ENCODE peak calls at places on chromosomes 6 and 20, in ten cellular contexts. Y, F, P, U, E, V, J, T, N and K are unnamed samples.

GRCh38 chr20:35947489-35947888 is 6.8 kb downstream of the SCAND1 start:
- DNase-seq in E (no peak), U (no peak), J (peak), V (no peak), F (peak), Y (no peak), P (peak), T (no peak), N (peak), K (no peak)

GRCh38 chr6:33984466-33985332 is 161.2 kb downstream of the GRM4 start:
- DNase-seq in E (peak), N (peak), V (no peak), F (no peak), P (no peak), J (peak), T (no peak), Y (peak), U (no peak), K (no peak)

GRCh38 chr20:3390759-3391500 is 16.5 kb downstream of the DNAAF9 start:
- DNase-seq in P (no peak), V (no peak), N (no peak), T (no peak), Y (no peak), U (no peak), J (no peak), E (no peak), F (no peak), K (no peak)

GRCh38 chr6:144405173-144405572 is 120.0 kb downstream of the UTRN start:
- DNase-seq in P (no peak), N (no peak), F (no peak), U (no peak), Y (no peak), V (no peak), E (no peak), T (no peak), J (no peak), K (no peak)

GRCh38 chr6:10146723-10147451 is 268.0 kb downstream of the TFAP2A start:
- DNase-seq in Y (no peak), J (peak), N (no peak), T (no peak), E (no peak), F (peak), V (no peak), U (no peak), P (peak), K (no peak)

GRCh38 chr20:57294558-57294957 is 28.1 kb upstream of the BMP7 start:
- DNase-seq in U (no peak), Y (no peak), T (no peak), E (no peak), F (no peak), J (no peak), V (no peak), P (peak), N (no peak), K (no peak)

GRCh38 chr20:40175296-40175695 is 513.7 kb downstream of the MAFB start:
- DNase-seq in N (no peak), J (no peak), U (no peak), V (no peak), P (no peak), F (no peak), T (no peak), Y (no peak), E (no peak), K (no peak)

GRCh38 chr20:25314497-25315417 is 66.9 kb downstream of the PYGB start:
- DNase-seq in U (peak), Y (peak), F (peak), N (no peak), T (no peak), J (no peak), P (no peak), V (peak), E (peak), K (peak)

GRCh38 chr6:146913842-146914562 is 290.2 kb upstream of the STXBP5 start:
- DNase-seq in T (peak), E (peak), F (peak), P (peak), N (peak), J (peak), U (peak), Y (peak), V (peak), K (peak)

GRCh38 chr6:161356167-161356844 is 82.4 kb upstream of the AGPAT4 start:
- DNase-seq in N (peak), U (no peak), F (no peak), V (no peak), J (no peak), P (no peak), E (no peak), T (no peak), Y (no peak), K (peak)

GRCh38 chr6:65760285-65760684 is 53.3 kb upstream of the EYS start:
- DNase-seq in U (no peak), E (no peak), J (no peak), V (no peak), P (peak), Y (no peak), F (peak), N (no peak), T (no peak), K (no peak)

GRCh38 chr6:100378576-100378975 is 86.1 kb downstream of the SIM1 start:
- DNase-seq in T (no peak), V (no peak), F (no peak), J (no peak), E (no peak), Y (no peak), U (no peak), P (no peak), N (no peak), K (no peak)

GRCh38 chr6:16168858-16169257 is 40.0 kb downstream of the MYLIP start:
- DNase-seq in U (no peak), P (peak), N (no peak), Y (no peak), J (no peak), F (peak), E (no peak), T (no peak), V (no peak), K (no peak)

GRCh38 chr6:111957623-111958315 is 84.5 kb upstream of the FYN start:
- DNase-seq in P (no peak), U (no peak), T (no peak), E (no peak), Y (no peak), N (peak), V (no peak), F (no peak), J (no peak), K (no peak)

GRCh38 chr20:41275181-41275793 is 42.2 kb downstream of the ZHX3 start:
- DNase-seq in E (peak), N (no peak), Y (no peak), T (no peak), F (no peak), V (no peak), J (no peak), U (no peak), P (no peak), K (no peak)

GRCh38 chr6:113901482-113901881 is 44.3 kb downstream of the MARCKS start:
- DNase-seq in E (no peak), J (no peak), U (peak), P (no peak), N (no peak), Y (no peak), T (no peak), V (no peak), F (no peak), K (no peak)

GRCh38 chr6:111841822-111842221 is 31.4 kb downstream of the FYN start:
- DNase-seq in T (no peak), V (no peak), F (no peak), J (no peak), U (peak), E (peak), N (no peak), P (no peak), Y (no peak), K (no peak)

GRCh38 chr20:53666144-53666543 is 72.5 kb upstream of the ZNF217 start:
- DNase-seq in F (no peak), T (no peak), Y (no peak), N (no peak), P (no peak), U (peak), V (no peak), J (no peak), E (no peak), K (no peak)

GRCh38 chr20:62938105-62938888 is at the start of gene GID8:
- DNase-seq in T (peak), U (peak), F (peak), P (peak), J (no peak), N (no peak), V (peak), Y (peak), E (peak), K (peak)

GRCh38 chr6:145814035-145814500 is 527 bp downstream of the FBXO30 start:
- DNase-seq in Y (no peak), P (peak), U (peak), J (peak), E (no peak), T (no peak), N (no peak), V (peak), F (peak), K (no peak)

GRCh38 chr6:2429460-2429859 is 184.1 kb upstream of the GMDS start:
- DNase-seq in T (no peak), N (no peak), P (no peak), F (peak), V (no peak), U (no peak), E (no peak), Y (no peak), J (no peak), K (no peak)

GRCh38 chr6:159594106-159594749 is 98.8 kb downstream of the SOD2 start:
- DNase-seq in Y (no peak), N (no peak), T (no peak), V (no peak), P (no peak), F (no peak), U (no peak), E (no peak), J (no peak), K (no peak)

DNA sequence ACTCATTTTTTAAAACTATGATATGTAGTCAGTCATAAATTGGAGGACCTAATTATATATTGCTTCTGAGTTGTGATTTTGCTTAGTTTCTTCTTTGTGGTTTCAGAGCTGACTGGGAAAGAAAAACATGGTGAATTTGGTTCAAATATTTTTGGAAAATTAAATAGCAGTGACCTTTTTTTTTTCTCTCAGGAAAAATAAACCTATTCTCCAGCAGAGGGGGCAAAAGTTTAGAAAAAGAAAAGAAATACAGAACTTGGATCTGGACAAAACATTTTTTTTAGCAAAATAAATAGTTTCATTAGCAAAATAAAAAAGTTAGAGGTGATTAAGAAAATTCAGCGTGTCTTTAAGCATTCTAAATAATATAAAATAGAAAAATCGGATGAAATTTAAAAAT is 10.2 kb downstream of the COL10A1 start:
- DNase-seq in J (no peak), P (no peak), U (no peak), Y (no peak), F (no peak), T (no peak), V (no peak), N (no peak), E (no peak), K (no peak)
- TF ChIP-seq EP300 in J (no peak), P (no peak), U (no peak), Y (no peak), F (no peak), T (no peak), V (no peak), N (no peak), E (no peak), K (no peak)

DNA sequence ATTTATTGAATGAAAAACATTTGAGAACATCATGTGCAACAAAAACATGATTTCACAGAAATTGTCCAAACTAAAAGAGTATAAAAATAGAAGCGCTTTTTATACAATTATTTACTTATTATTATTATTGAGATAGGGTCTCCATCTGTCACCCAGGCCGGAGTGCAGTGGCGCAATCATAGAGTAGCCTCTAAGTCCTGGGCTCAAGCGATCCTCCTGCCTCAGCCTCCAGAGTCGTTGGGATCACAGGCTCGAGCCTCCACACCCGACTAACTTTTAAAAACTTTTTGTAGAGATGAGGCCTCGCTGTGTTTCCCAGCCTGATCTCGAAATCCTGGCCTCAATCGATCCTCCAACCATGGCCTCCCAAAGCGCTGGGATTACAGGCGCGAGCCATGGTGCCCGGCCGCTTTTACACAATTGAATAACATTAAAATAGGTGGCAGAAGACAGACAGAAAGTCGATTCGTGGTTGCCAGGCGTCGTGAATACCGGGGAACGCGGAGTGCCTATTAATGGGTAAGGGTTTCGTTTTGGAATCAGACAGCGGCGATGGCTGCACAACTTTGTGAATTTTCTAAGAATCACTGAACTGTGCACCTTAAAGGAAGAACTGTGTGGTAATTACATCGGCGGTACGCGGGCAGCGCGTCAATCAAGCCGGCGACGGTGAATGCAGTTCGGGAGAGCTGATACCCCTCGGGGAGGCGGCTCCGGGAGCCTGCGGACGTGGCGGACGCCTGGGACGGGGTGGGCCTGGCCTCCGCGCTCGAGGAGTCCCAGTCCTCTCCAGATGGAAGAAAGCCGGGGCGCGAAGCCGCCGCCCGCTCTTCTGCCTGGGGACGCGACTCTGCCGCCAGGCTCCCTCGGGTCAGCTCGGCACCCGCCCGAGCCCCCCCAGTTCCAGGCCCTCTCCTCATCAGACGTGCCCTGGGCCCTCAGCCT is 807 bp downstream of the TBC1D20 start:
- DNase-seq in N (peak), U (peak), F (peak), V (peak), J (no peak), T (peak), Y (peak), E (peak), P (no peak), K (peak)
- TF ChIP-seq EP300 in N (no peak), U (no peak), F (no peak), V (no peak), J (no peak), T (no peak), Y (no peak), E (no peak), P (no peak), K (no peak)

GRCh38 chr6:128743974-128744765 is 138.8 kb upstream of the LAMA2 start:
- DNase-seq in T (no peak), E (no peak), V (no peak), Y (no peak), J (no peak), P (no peak), F (no peak), U (no peak), N (no peak), K (no peak)
- TF ChIP-seq EP300 in T (no peak), E (no peak), V (no peak), Y (no peak), J (no peak), P (no peak), F (no peak), U (no peak), N (peak), K (no peak)

DNA sequence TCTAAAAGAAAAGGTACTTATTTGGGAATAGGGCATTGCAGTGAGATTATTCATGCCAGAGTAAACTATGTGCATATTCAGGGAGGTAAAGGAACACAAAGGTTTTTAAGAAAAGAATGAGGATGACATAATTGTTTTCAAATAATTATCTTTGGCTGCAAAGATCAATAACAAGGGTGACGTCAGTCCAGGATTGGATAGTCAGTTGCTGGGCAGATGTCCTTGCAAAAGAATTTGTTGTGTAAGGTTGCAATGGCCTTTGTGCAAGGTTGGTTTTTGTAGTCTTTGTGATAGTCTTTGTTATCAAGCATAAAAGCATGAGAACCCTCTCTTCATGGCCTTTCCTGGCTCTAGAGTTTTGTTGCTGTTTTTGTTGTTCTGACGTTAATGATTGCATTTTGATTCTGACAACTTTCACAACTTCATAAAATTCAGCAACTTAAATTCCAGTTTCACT is 17.7 kb downstream of the LOC128125822 start:
- DNase-seq in U (no peak), N (no peak), Y (no peak), T (no peak), V (no peak), E (no peak), P (peak), J (no peak), F (no peak), K (no peak)
- TF ChIP-seq EP300 in U (no peak), N (no peak), Y (no peak), T (no peak), V (no peak), E (no peak), P (no peak), J (no peak), F (no peak), K (no peak)

GRCh38 chr20:400121-400450 is 8.0 kb upstream of the RBCK1 start:
- DNase-seq in T (no peak), J (no peak), P (peak), F (no peak), E (no peak), N (no peak), V (no peak), Y (no peak), U (no peak), K (no peak)
- TF ChIP-seq EP300 in T (no peak), J (no peak), P (no peak), F (no peak), E (no peak), N (no peak), V (no peak), Y (no peak), U (no peak), K (no peak)

DNA sequence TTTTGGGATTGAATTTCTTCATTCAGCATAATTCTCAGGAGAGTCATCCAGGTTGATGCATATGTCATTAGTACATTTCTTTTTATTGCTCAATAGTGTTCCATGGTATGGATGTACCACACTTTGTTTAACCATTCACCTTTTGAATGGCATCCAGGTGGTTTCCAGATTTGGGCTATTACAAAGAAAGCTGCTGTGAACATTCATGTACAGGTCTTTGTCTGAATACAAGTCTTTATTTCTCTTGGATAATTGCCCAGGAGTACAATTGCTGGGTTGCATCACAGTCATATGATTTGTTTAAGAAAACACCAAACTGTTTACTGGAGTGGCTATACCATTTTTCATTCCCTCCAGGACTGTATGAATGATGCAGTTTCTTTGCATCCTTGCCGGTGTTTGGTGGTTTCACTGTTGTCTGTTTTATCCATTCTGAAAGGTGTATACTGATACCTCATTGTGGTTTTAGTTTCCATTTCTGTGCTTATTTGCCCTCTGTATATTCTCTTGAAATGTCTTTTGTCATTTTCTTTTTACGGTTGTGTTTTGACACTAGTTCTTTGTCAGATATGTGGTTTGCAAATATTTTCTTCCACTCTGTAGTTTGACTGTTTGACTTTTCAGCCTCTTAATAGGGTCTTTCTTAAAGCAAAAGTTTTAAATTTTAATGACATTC is 8.8 kb downstream of the CDKAL1 start:
- DNase-seq in J (no peak), Y (no peak), T (no peak), V (no peak), F (peak), E (no peak), U (no peak), P (peak), N (no peak), K (no peak)
- TF ChIP-seq EP300 in J (no peak), Y (no peak), T (no peak), V (no peak), F (no peak), E (no peak), U (no peak), P (no peak), N (no peak), K (no peak)

GRCh38 chr6:138817799-138818198 is 21.9 kb downstream of the ECT2L start:
- DNase-seq in N (peak), U (peak), T (no peak), Y (peak), F (no peak), P (no peak), E (peak), J (no peak), V (no peak), K (peak)
- TF ChIP-seq EP300 in N (peak), U (no peak), T (no peak), Y (no peak), F (no peak), P (no peak), E (no peak), J (no peak), V (no peak), K (no peak)

DNA sequence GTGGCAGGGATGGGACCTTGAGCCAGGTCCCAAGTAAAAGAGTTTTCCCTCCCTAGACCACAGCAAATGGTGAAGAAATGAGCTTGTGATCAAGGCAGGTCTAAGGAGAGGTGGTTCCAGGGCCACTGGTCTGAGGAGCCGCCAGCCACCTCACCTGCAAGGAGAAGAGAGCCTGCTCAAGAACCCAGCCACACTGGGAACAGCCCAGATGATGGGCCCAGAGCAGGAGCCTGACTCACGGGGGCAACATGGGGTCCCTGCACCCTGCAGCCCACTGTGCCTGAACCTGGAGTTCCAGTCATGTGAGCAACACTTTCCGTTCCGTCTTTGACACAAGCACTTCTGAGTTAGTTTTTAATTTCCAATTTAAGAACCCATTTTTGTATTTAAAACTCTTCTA is 204.5 kb upstream of the CDH4 start:
- DNase-seq in P (no peak), J (no peak), N (no peak), F (no peak), E (no peak), T (no peak), V (peak), U (no peak), Y (no peak), K (no peak)
- TF ChIP-seq EP300 in P (no peak), J (no peak), N (no peak), F (no peak), E (no peak), T (no peak), V (no peak), U (no peak), Y (no peak), K (no peak)

DNA sequence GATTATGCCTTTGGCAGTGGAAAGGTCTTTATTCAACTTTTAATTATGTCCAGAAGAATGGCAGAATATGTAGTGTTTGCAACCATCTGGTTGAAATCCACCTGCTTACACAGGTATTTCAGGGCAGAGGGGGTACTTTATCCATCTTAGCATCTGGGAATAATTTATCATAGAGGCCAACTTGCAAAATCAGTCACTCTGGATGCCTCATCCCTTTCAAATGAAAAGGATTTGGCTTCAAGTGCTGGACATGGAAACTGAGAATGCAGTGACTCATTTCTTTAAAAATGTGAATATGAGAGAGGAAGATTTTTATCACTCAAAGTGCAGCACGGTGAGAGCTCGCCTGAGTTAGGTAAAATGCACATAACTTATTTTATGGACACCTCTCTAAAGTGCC is 758.3 kb downstream of the KIF16B start:
- DNase-seq in T (no peak), N (no peak), Y (no peak), E (no peak), P (no peak), J (no peak), F (no peak), V (no peak), U (no peak), K (no peak)
- TF ChIP-seq EP300 in T (no peak), N (no peak), Y (no peak), E (no peak), P (no peak), J (peak), F (no peak), V (no peak), U (no peak), K (no peak)